ENCODE peak calls at places on chromosomes 12 and 14, in seven cellular contexts. H is uterus, Z is lung, W is upper lobe of right lung, R is suprapubic skin, V is adrenal gland, G is sigmoid colon. K is an unnamed sample.
A peak's percentile ranks its signal among the peaks of the same experiment; 100 is the strongest.

GRCh38 chr14:59278111-59278510 is 89.6 kb downstream of the DAAM1 start:
- DNase-seq in H (no peak), Z (no peak), W (no peak), R (no peak), V (no peak), G (no peak), K (no peak)

GRCh38 chr12:56103066-56103711 is 1.2 kb upstream of the PA2G4 start:
- DNase-seq in H (no peak), Z (no peak), W (no peak), R (no peak), V (no peak), G (no peak), K (no peak)

GRCh38 chr14:66623838-66624237 is 115.9 kb downstream of the GPHN start:
- DNase-seq in H (no peak), Z (no peak), W (no peak), R (no peak), V (no peak), G (no peak), K (no peak)

GRCh38 chr12:9334964-9335363 is 126.8 kb upstream of the PZP start:
- DNase-seq in H (no peak), Z (no peak), W (no peak), R (no peak), V (no peak), G (no peak), K (no peak)

GRCh38 chr12:64611430-64612286 is 1.4 kb downstream of the RASSF3 start:
- DNase-seq in H (peak; percentile 52), Z (peak; percentile 43), W (peak; percentile 77), R (no peak), V (peak; percentile 67), G (peak; percentile 80), K (no peak)

GRCh38 chr14:62662811-62663477 is 382.3 kb downstream of the KCNH5 start:
- DNase-seq in H (no peak), Z (no peak), W (no peak), R (no peak), V (no peak), G (no peak), K (no peak)

GRCh38 chr14:98270201-98270600 is 1001.8 kb downstream of the BCL11B start:
- DNase-seq in H (no peak), Z (no peak), W (no peak), R (no peak), V (no peak), G (no peak), K (no peak)

GRCh38 chr14:85235868-85236267 is 294.1 kb upstream of the FLRT2 start:
- DNase-seq in H (no peak), Z (no peak), W (no peak), R (no peak), V (no peak), G (no peak), K (no peak)

GRCh38 chr14:104383088-104383805 is 196.3 kb upstream of the C14orf180 start:
- DNase-seq in H (no peak), Z (no peak), W (peak; percentile 60), R (peak; percentile 67), V (no peak), G (peak; percentile 42), K (no peak)

GRCh38 chr14:95611293-95611880 is 74.8 kb upstream of the TCL1B start:
- DNase-seq in H (no peak), Z (no peak), W (no peak), R (no peak), V (no peak), G (no peak), K (no peak)

GRCh38 chr12:10448236-10448635 is 4.9 kb downstream of the KLRC1 start:
- DNase-seq in H (no peak), Z (no peak), W (no peak), R (no peak), V (no peak), G (no peak), K (no peak)

GRCh38 chr14:95482967-95483842 is 33.2 kb downstream of the SYNE3 start:
- DNase-seq in H (peak; percentile 86), Z (peak; percentile 61), W (no peak), R (peak; percentile 92), V (peak; percentile 88), G (peak; percentile 91), K (no peak)

GRCh38 chr12:106645074-106645421 is 62.2 kb downstream of the RFX4 start:
- DNase-seq in H (no peak), Z (peak; percentile 32), W (peak; percentile 75), R (peak; percentile 83), V (peak; percentile 59), G (peak; percentile 81), K (no peak)

GRCh38 chr14:91356218-91356763 is 61.3 kb downstream of the CCDC88C start:
- DNase-seq in H (no peak), Z (no peak), W (no peak), R (no peak), V (no peak), G (no peak), K (no peak)

GRCh38 chr12:104055686-104056388 is 5.8 kb upstream of the GLT8D2 start:
- DNase-seq in H (peak; percentile 49), Z (peak; percentile 86), W (peak; percentile 81), R (no peak), V (peak; percentile 90), G (peak; percentile 92), K (no peak)

GRCh38 chr14:93013368-93013719 is 90.4 kb downstream of the CHGA start:
- DNase-seq in H (no peak), Z (no peak), W (no peak), R (no peak), V (no peak), G (no peak), K (no peak)

GRCh38 chr12:113643575-113643974 is 171.9 kb upstream of the LHX5 start:
- DNase-seq in H (no peak), Z (no peak), W (no peak), R (no peak), V (no peak), G (no peak), K (no peak)

GRCh38 chr14:56945291-56945690 is 135.0 kb upstream of the OTX2 start:
- DNase-seq in H (no peak), Z (no peak), W (no peak), R (no peak), V (no peak), G (no peak), K (no peak)

GRCh38 chr12:95790025-95790911 is at the start of gene NTN4:
- DNase-seq in H (peak; percentile 23), Z (peak; percentile 55), W (peak; percentile 77), R (peak; percentile 80), V (peak; percentile 58), G (peak; percentile 65), K (no peak)

GRCh38 chr12:95788637-95789036 is 1.9 kb downstream of the NTN4 start:
- DNase-seq in H (no peak), Z (no peak), W (no peak), R (no peak), V (no peak), G (no peak), K (no peak)

GRCh38 chr12:95787274-95787814 is 3.2 kb downstream of the NTN4 start:
- DNase-seq in H (no peak), Z (no peak), W (no peak), R (no peak), V (no peak), G (no peak), K (no peak)

GRCh38 chr12:95790912-95791849 is 617 bp upstream of the NTN4 start:
- DNase-seq in H (peak; percentile 24), Z (peak; percentile 41), W (peak; percentile 82), R (no peak), V (peak; percentile 53), G (peak; percentile 62), K (no peak)

GRCh38 chr12:95789126-95790024 is 1.2 kb downstream of the NTN4 start:
- DNase-seq in H (peak; percentile 16), Z (no peak), W (peak; percentile 72), R (no peak), V (peak; percentile 55), G (no peak), K (no peak)
- H3K27me3 ChIP-seq in H (no peaks in the 10 kb centered on the region), Z (no peaks in the 10 kb centered on the region), W (peaks cover 24% of the 10 kb centered on the region), R (no peaks in the 10 kb centered on the region), V (no peaks in the 10 kb centered on the region), G (no peaks in the 10 kb centered on the region), K (peaks cover 64% of the 10 kb centered on the region)

GRCh38 chr14:53331247-53331646 is 178.1 kb upstream of the DDHD1 start:
- DNase-seq in H (no peak), Z (no peak), W (no peak), R (no peak), V (no peak), G (no peak), K (no peak)

GRCh38 chr14:53327716-53328115 is 174.6 kb upstream of the DDHD1 start:
- DNase-seq in H (peak; percentile 24), Z (no peak), W (no peak), R (no peak), V (peak; percentile 59), G (no peak), K (no peak)

GRCh38 chr14:53330441-53330840 is 177.3 kb upstream of the DDHD1 start:
- DNase-seq in H (no peak), Z (no peak), W (no peak), R (no peak), V (no peak), G (no peak), K (no peak)

GRCh38 chr14:53325176-53325806 is 172.2 kb upstream of the DDHD1 start:
- DNase-seq in H (no peak), Z (no peak), W (no peak), R (no peak), V (no peak), G (no peak), K (no peak)
- TF ChIP-seq CTCF in H (no peak), Z (no peak), W (peak; percentile 15), R (no peak), V (no peak), G (no peak), K (no peak)

DNA sequence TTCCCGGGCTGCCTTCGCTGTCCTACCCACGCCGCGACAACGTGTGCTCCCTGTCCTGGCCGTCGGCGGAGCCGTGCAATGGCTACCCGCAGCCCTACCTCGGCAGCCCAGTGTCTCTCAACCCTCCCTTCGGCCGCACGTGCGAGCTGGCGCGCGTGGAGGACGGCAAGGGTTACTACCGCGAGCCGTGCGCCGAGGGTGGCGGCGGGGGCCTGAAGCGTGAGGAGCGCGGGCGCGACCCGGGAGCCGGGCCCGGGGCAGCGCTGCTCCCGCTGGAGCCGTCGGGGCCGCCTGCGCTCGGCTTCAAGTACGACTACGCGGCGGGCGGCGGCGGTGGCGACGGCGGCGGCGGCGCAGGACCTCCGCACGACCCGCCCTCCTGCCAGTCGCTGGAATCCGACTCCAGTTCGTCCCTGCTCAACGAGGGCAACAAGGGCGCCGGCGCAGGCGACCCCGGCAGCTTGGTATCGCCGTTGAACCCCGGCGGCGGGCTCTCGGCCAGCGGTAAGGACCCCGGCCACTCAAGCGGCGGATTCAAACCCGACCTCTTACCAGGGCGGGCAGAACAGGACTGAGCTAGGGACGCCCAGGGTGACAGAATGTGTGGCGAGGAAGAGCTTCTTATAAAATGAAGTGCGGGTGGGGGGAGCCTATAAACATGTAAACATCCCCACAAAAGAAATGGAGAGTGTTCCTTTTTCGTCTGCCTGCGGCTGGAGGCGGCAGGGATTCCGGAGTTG is 503 bp downstream of the HOXC12 start:
- DNase-seq in H (peak; percentile 11), Z (no peak), W (no peak), R (no peak), V (no peak), G (no peak), K (no peak)
- H3K27me3 ChIP-seq in H (peaks cover 39% of the 10 kb centered on the region), Z (peaks cover 19% of the 10 kb centered on the region), W (peaks cover 100% of the 10 kb centered on the region), R (peaks cover 99% of the 10 kb centered on the region), V (peaks cover 100% of the 10 kb centered on the region), G (peaks cover 100% of the 10 kb centered on the region), K (peaks cover 99% of the 10 kb centered on the region)

DNA sequence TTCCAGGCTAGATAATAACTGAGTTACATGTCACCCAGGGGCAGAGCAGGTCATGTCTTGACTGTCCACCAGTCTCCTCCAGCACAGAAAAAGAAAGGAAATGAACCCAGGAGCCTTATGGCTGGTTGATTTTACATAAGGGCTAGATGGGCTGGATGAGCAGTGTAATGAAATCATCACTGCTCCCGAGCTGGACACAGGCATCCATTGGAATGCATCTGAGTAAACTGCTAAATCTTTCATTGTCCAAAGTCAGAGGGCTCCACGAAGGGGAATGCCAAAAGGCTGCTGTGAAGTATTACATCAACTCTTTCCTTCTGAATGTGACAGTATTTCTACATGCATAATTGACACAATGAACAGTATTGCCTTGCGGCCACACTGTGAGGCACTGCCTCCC is 30.1 kb upstream of the TSPAN11 start:
- DNase-seq in H (no peak), Z (no peak), W (no peak), R (no peak), V (no peak), G (no peak), K (no peak)
- TF ChIP-seq CTCF in H (no peak), Z (no peak), W (no peak), R (no peak), V (no peak), G (no peak), K (no peak)

K was measured in CD4-positive, alpha-beta T cell.